ENCODE peak calls at places on chromosomes 3 and 15, in four cellular contexts. Q is GM12892, G is endothelial cell of umbilical vein, A is HepG2. V is an unnamed sample.

GRCh38 chr3:99923873-99924272 is 106.2 kb downstream of the CMSS1 start:
- DNase-seq in Q (no peak), G (no peak), A (peak; percentile 85), V (no peak)

GRCh38 chr15:89899303-89899946 is 5.6 kb upstream of the AP3S2 start:
- DNase-seq in Q (no peak), G (no peak), A (no peak), V (no peak)

GRCh38 chr3:112646623-112647022 is 5.7 kb upstream of the CCDC80 start:
- DNase-seq in Q (no peak), G (no peak), A (peak; percentile 13), V (no peak)

GRCh38 chr3:72782521-72782920 is 65.7 kb downstream of the SHQ1 start:
- DNase-seq in Q (no peak), G (no peak), A (no peak), V (no peak)

GRCh38 chr15:60704129-60704528 is 225.2 kb upstream of the ICE2 start:
- DNase-seq in Q (no peak), G (no peak), A (no peak), V (no peak)

GRCh38 chr3:20008646-20009045 is 3.4 kb downstream of the PP2D1 start:
- DNase-seq in Q (no peak), G (no peak), A (no peak), V (no peak)

GRCh38 chr15:88470625-88471372 is 3.3 kb downstream of the MRPS11 start:
- DNase-seq in Q (no peak), G (no peak), A (no peak), V (no peak)

GRCh38 chr15:69793783-69794451 is 303.8 kb downstream of the TLE3 start:
- DNase-seq in Q (no peak), G (no peak), A (no peak), V (no peak)

GRCh38 chr3:196992461-196993065 is 23.9 kb upstream of the PIGZ start:
- DNase-seq in Q (peak; percentile 9), G (no peak), A (no peak), V (no peak)

GRCh38 chr3:142866841-142867631 is 21.8 kb downstream of the PCOLCE2 start:
- DNase-seq in Q (no peak), G (no peak), A (no peak), V (peak; percentile 57)

GRCh38 chr15:39587910-39588530 is 7.1 kb downstream of the THBS1 start:
- DNase-seq in Q (no peak), G (peak; percentile 69), A (no peak), V (no peak)

GRCh38 chr15:52115598-52116427 is 3.2 kb upstream of the BCL2L10 start:
- DNase-seq in Q (no peak), G (peak; percentile 96), A (peak; percentile 88), V (peak; percentile 51)

GRCh38 chr3:133503409-133503808 is 70.1 kb upstream of the CDV3 start:
- DNase-seq in Q (no peak), G (peak; percentile 42), A (no peak), V (no peak)

GRCh38 chr3:196518999-196519737 is 4.0 kb upstream of the SMCO1 start:
- DNase-seq in Q (no peak), G (peak; percentile 62), A (peak; percentile 82), V (peak; percentile 51)

GRCh38 chr3:43218921-43219320 is 67.4 kb upstream of the SNRK start:
- DNase-seq in Q (no peak), G (no peak), A (no peak), V (no peak)

GRCh38 chr3:11335056-11335608 is 62.9 kb downstream of the ATG7 start:
- DNase-seq in Q (no peak), G (peak; percentile 81), A (peak; percentile 48), V (no peak)

GRCh38 chr15:75036269-75036668 is 12.9 kb downstream of the PPCDC start:
- DNase-seq in Q (no peak), G (no peak), A (no peak), V (peak; percentile 37)

GRCh38 chr3:47411696-47412452 is 31.1 kb downstream of the PTPN23 start:
- DNase-seq in Q (no peak), G (no peak), A (no peak), V (no peak)

GRCh38 chr3:140334105-140334504 is 343.8 kb upstream of the TRIM42 start:
- DNase-seq in Q (no peak), G (no peak), A (no peak), V (no peak)

GRCh38 chr15:64355559-64356442 is at the start of gene CSNK1G1:
- DNase-seq in Q (peak; percentile 72), G (peak; percentile 98), A (peak; percentile 96), V (peak; percentile 92)
- TF ChIP-seq POLR2A in Q (peak; percentile 52), G (peak; percentile 77), A (no peak), V (peak; percentile 65)

GRCh38 chr3:162302983-162303624 is 806.5 kb downstream of the OTOL1 start:
- DNase-seq in Q (no peak), G (no peak), A (no peak), V (no peak)
- TF ChIP-seq POLR2A in Q (no peak), G (no peak), A (no peak), V (no peak)

DNA sequence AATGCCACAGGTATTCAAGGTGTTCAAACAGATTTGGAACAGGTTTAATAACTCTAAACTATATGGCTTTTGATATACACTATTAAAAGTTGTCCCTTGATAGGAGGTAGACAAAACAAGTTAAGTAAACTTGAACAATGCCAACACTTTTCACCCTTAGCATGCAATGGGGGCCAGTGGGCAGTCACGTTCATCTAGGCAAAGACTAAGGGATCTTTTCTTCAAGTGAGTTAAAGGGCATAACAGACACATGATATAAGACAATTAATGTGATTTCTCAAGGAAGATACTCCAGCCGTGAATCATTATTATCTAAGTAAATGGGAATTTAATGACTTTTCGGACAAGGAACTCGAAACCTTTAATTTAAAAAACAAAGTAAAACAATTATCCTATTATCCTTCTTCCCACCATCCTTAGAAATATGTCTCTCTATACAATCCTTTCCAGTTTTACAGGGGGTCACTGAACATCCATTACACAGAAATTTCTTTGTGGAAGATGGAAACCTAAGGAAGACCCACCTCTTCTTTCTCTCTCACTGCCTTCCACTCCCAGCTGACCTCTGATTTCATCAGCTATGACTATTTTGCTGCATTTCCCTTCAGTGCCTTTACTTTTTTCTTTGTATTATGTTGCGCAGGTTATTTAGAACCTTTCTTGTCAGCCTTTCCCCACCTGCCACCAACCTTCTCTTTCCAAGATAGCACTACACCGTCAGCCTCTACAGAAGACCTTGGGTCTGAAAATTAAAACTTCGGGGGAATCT is 1.5 kb downstream of the CLDN1 start:
- DNase-seq in Q (no peak), G (no peak), A (no peak), V (no peak)
- TF ChIP-seq POLR2A in Q (no peak), G (no peak), A (no peak), V (no peak)

GRCh38 chr3:49120096-49120437 is 556 bp downstream of the USP19 start:
- DNase-seq in Q (no peak), G (peak; percentile 14), A (no peak), V (no peak)

GRCh38 chr3:49122022-49122421 is 1.4 kb upstream of the USP19 start:
- DNase-seq in Q (no peak), G (no peak), A (no peak), V (no peak)

GRCh38 chr3:49119439-49119838 is 1.2 kb downstream of the USP19 start:
- DNase-seq in Q (no peak), G (no peak), A (no peak), V (no peak)

GRCh38 chr3:49121244-49121671 is 635 bp upstream of the USP19 start:
- DNase-seq in Q (no peak), G (no peak), A (no peak), V (no peak)

GRCh38 chr3:49120438-49121135 is at the start of gene USP19:
- DNase-seq in Q (peak; percentile 99), G (peak; percentile 94), A (peak; percentile 89), V (peak; percentile 94)
- TF ChIP-seq POLR2A in Q (peak; percentile 92), G (peak; percentile 92), A (peak; percentile 88), V (peak; percentile 83)

DNA sequence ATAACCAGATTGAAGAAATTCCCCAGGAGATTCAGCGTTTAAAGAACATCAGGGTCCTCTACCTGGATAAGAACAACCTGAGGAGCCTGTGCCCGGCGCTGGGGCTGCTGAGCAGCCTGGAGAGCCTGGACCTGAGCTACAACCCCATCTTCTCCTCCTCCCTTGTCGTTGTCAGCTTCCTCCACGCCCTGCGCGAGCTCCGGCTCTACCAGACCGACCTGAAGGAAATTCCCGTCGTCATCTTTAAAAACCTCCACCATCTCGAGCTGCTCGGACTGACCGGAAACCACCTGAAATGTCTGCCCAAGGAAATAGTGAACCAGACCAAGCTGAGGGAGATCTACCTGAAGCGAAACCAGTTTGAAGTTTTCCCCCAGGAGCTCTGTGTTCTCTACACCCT is 9.4 kb upstream of the LRRC34 start:
- DNase-seq in Q (no peak), G (no peak), A (no peak), V (no peak)
- TF ChIP-seq POLR2A in Q (no peak), G (no peak), A (no peak), V (no peak)

GRCh38 chr15:72685925-72686794 is at the start of the genes BBS4 and HIGD2B:
- DNase-seq in Q (peak; percentile 68), G (peak; percentile 87), A (peak; percentile 87), V (peak; percentile 93)
- TF ChIP-seq POLR2A in Q (peak; percentile 85), G (peak; percentile 62), A (peak; percentile 92), V (peak; percentile 94)

GRCh38 chr3:63870606-63871005 is 6.9 kb downstream of the ATXN7 start:
- DNase-seq in Q (no peak), G (peak; percentile 67), A (no peak), V (no peak)
- TF ChIP-seq POLR2A in Q (no peak), G (no peak), A (no peak), V (no peak)